ENCODE peak calls at places on chromosomes 7 and 10, in eight cellular contexts. C is EH, T is mucosa of gallbladder, L is NCI-H1417, F is GM04504, I is K562, N is SJSA1, M is Daoy. G is an unnamed sample.

GRCh38 chr7:45102785-45103712 is 8.4 kb downstream of the TBRG4 start:
- DNase-seq in C (no peak), T (no peak), L (no peak), F (no peak), I (no peak), N (no peak), M (no peak), G (no peak)

GRCh38 chr7:24812313-24812945 is 55.2 kb upstream of the GSDME start:
- DNase-seq in C (peak), T (peak), L (peak), F (no peak), I (peak), N (no peak), M (peak), G (no peak)

GRCh38 chr10:104638861-104639594 is 2.1 kb upstream of the SORCS3 start:
- DNase-seq in C (no peak), T (no peak), L (peak), F (no peak), I (peak), N (no peak), M (no peak), G (no peak)

GRCh38 chr7:15305002-15305600 is 256.7 kb downstream of the AGMO start:
- DNase-seq in C (peak), T (peak), L (peak), F (peak), I (peak), N (no peak), M (peak), G (no peak)

GRCh38 chr7:30928254-30928872 is 16.7 kb downstream of the AQP1 start:
- DNase-seq in C (no peak), T (peak), L (no peak), F (no peak), I (no peak), N (no peak), M (no peak), G (no peak)

GRCh38 chr7:14698239-14698638 is 204.3 kb downstream of the DGKB start:
- DNase-seq in C (no peak), T (no peak), L (no peak), F (no peak), I (no peak), N (no peak), M (no peak), G (no peak)

GRCh38 chr7:30647589-30647988 is 34.7 kb downstream of the CRHR2 start:
- DNase-seq in C (no peak), T (no peak), L (peak), F (no peak), I (no peak), N (no peak), M (no peak), G (no peak)

GRCh38 chr10:126500185-126500584 is 111.9 kb upstream of the ADAM12 start:
- DNase-seq in C (no peak), T (no peak), L (no peak), F (no peak), I (no peak), N (no peak), M (peak), G (no peak)

GRCh38 chr10:57919864-57920263 is 347.8 kb downstream of the IPMK start:
- DNase-seq in C (no peak), T (no peak), L (no peak), F (no peak), I (no peak), N (no peak), M (no peak), G (no peak)

GRCh38 chr7:30062587-30062986 is 34.4 kb downstream of the PLEKHA8 start:
- DNase-seq in C (peak), T (no peak), L (no peak), F (no peak), I (peak), N (no peak), M (peak), G (no peak)

GRCh38 chr10:88999629-89000028 is 9.0 kb downstream of the FAS start:
- DNase-seq in C (peak), T (no peak), L (no peak), F (no peak), I (no peak), N (no peak), M (no peak), G (no peak)

GRCh38 chr7:30930621-30931020 is 19.0 kb downstream of the AQP1 start:
- DNase-seq in C (no peak), T (peak), L (no peak), F (no peak), I (no peak), N (no peak), M (no peak), G (no peak)

GRCh38 chr10:104029528-104029875 is 56.2 kb downstream of the COL17A1 start:
- DNase-seq in C (no peak), T (no peak), L (no peak), F (no peak), I (no peak), N (no peak), M (no peak), G (peak)

GRCh38 chr7:82044497-82045080 is 274.7 kb upstream of the HGF start:
- DNase-seq in C (peak), T (peak), L (peak), F (peak), I (peak), N (no peak), M (peak), G (no peak)

GRCh38 chr7:12490105-12490688 is 80.3 kb upstream of the SCIN start:
- DNase-seq in C (peak), T (no peak), L (no peak), F (no peak), I (peak), N (no peak), M (no peak), G (no peak)

GRCh38 chr7:121752706-121753105 is 120.3 kb upstream of the PTPRZ1 start:
- DNase-seq in C (peak), T (no peak), L (no peak), F (no peak), I (no peak), N (no peak), M (peak), G (no peak)

GRCh38 chr7:100428967-100429636 is 529 bp upstream of the MEPCE start:
- DNase-seq in C (peak), T (peak), L (peak), F (peak), I (peak), N (peak), M (peak), G (peak)

GRCh38 chr7:44391171-44391570 is 65.8 kb upstream of the CAMK2B start:
- DNase-seq in C (no peak), T (peak), L (peak), F (no peak), I (no peak), N (no peak), M (no peak), G (no peak)

GRCh38 chr7:77413861-77414424 is 2.2 kb downstream of the GSAP start:
- DNase-seq in C (peak), T (no peak), L (no peak), F (no peak), I (no peak), N (no peak), M (peak), G (no peak)

GRCh38 chr10:118557946-118558345 is 37.5 kb downstream of the PRLHR start:
- DNase-seq in C (no peak), T (no peak), L (no peak), F (no peak), I (no peak), N (no peak), M (no peak), G (no peak)

GRCh38 chr10:47257396-47258120 is 42.4 kb upstream of the GDF10 start:
- DNase-seq in C (peak), T (no peak), L (no peak), F (peak), I (no peak), N (no peak), M (peak), G (no peak)

GRCh38 chr7:1912472-1913289 is 242.6 kb downstream of the ELFN1 start:
- DNase-seq in C (peak), T (no peak), L (no peak), F (peak), I (no peak), N (peak), M (peak), G (no peak)

GRCh38 chr7:51276967-51277366 is 39.6 kb downstream of the COBL start:
- DNase-seq in C (no peak), T (no peak), L (no peak), F (no peak), I (no peak), N (no peak), M (no peak), G (no peak)

GRCh38 chr10:61774031-61774430 is 111.3 kb downstream of the CABCOCO1 start:
- DNase-seq in C (no peak), T (no peak), L (no peak), F (no peak), I (no peak), N (no peak), M (no peak), G (no peak)

GRCh38 chr7:137443616-137444015 is 100.1 kb upstream of the PTN start:
- DNase-seq in C (peak), T (no peak), L (no peak), F (peak), I (no peak), N (no peak), M (peak), G (no peak)

GRCh38 chr7:51471199-51472016 is 154.8 kb upstream of the COBL start:
- DNase-seq in C (no peak), T (no peak), L (peak), F (no peak), I (no peak), N (no peak), M (no peak), G (no peak)

GRCh38 chr7:47609803-47610452 is 28.0 kb upstream of the TNS3 start:
- DNase-seq in C (peak), T (peak), L (no peak), F (no peak), I (no peak), N (no peak), M (no peak), G (no peak)

GRCh38 chr7:28623863-28624262 is 211.5 kb downstream of the CREB5 start:
- DNase-seq in C (no peak), T (no peak), L (no peak), F (no peak), I (no peak), N (no peak), M (peak), G (no peak)

GRCh38 chr10:52818019-52818418 is 45.4 kb upstream of the MBL2 start:
- DNase-seq in C (peak), T (no peak), L (peak), F (peak), I (no peak), N (no peak), M (no peak), G (no peak)

GRCh38 chr10:87589653-87590052 is 70.0 kb upstream of the PAPSS2 start:
- DNase-seq in C (peak), T (no peak), L (no peak), F (no peak), I (no peak), N (no peak), M (no peak), G (no peak)

GRCh38 chr10:92267343-92267742 is 23.5 kb downstream of the CPEB3 start:
- DNase-seq in C (no peak), T (no peak), L (no peak), F (no peak), I (no peak), N (no peak), M (no peak), G (no peak)

GRCh38 chr10:117537436-117537903 is 5.1 kb upstream of the EMX2 start:
- DNase-seq in C (peak), T (no peak), L (no peak), F (no peak), I (peak), N (no peak), M (peak), G (no peak)

GRCh38 chr7:14507617-14508016 is 394.9 kb downstream of the DGKB start:
- DNase-seq in C (no peak), T (peak), L (no peak), F (no peak), I (no peak), N (no peak), M (peak), G (no peak)

G was measured in T-helper 2 cell treated with Interferon-gamma antibody and Interleukin-4, amounts not matched to agents 5 μg/mL and 100 μg/mL, for 36 hours.